ENCODE peak calls at places on chromosomes 7 and 10, in nine cellular contexts. Y, N, P, H, Q, J, R, A and U are unnamed samples. For H3K27me3, the result is how much of the 10 kb centered on the place peaks cover.

GRCh38 chr10:128069351-128070051 is 56.7 kb downstream of the MKI67 start:
- DNase-seq in H (peak), J (no peak), N (peak), A (peak), R (peak), P (peak), Q (peak), Y (peak), U (peak)

GRCh38 chr7:40937879-40938278 is 765.0 kb downstream of the INHBA start:
- DNase-seq in P (no peak), R (no peak), Q (no peak), Y (no peak), A (no peak), J (no peak), N (no peak), H (no peak), U (no peak)

GRCh38 chr7:107715531-107715930 is 28.4 kb upstream of the CBLL1 start:
- DNase-seq in P (no peak), A (no peak), Y (no peak), J (no peak), H (no peak), N (no peak), Q (no peak), R (no peak), U (no peak)

GRCh38 chr10:119620241-119620753 is 23.5 kb upstream of the TIAL1 start:
- DNase-seq in A (no peak), Q (no peak), P (no peak), R (peak), N (no peak), J (no peak), H (no peak), Y (no peak), U (no peak)

GRCh38 chr7:41187322-41187721 is 515.6 kb downstream of the INHBA start:
- DNase-seq in Y (no peak), A (no peak), P (no peak), R (no peak), H (no peak), J (no peak), N (no peak), Q (no peak), U (no peak)

GRCh38 chr10:27225642-27226257 is 14.8 kb downstream of the ACBD5 start:
- DNase-seq in Q (no peak), P (no peak), N (no peak), A (no peak), H (no peak), J (no peak), Y (no peak), R (no peak), U (no peak)

GRCh38 chr10:98555011-98555619 is 108.4 kb upstream of the HPS1 start:
- DNase-seq in Q (no peak), H (no peak), N (no peak), J (no peak), A (no peak), R (no peak), P (no peak), Y (no peak), U (no peak)

GRCh38 chr7:114856625-114857024 is 65.3 kb upstream of the MDFIC start:
- DNase-seq in Y (no peak), Q (no peak), H (no peak), R (no peak), J (no peak), P (no peak), N (no peak), A (no peak), U (no peak)

GRCh38 chr10:109679478-109679877 is 243.8 kb downstream of the XPNPEP1 start:
- DNase-seq in A (no peak), H (no peak), P (no peak), Y (no peak), Q (no peak), N (no peak), J (no peak), R (no peak), U (no peak)

GRCh38 chr10:22427101-22427500 is 81.8 kb downstream of the SPAG6 start:
- DNase-seq in Y (peak), H (peak), A (no peak), P (no peak), J (no peak), R (no peak), Q (peak), N (no peak), U (no peak)

GRCh38 chr10:116421815-116422214 is 5.8 kb upstream of the PNLIPRP3 start:
- DNase-seq in N (no peak), R (no peak), J (no peak), H (no peak), A (no peak), Q (no peak), Y (no peak), P (no peak), U (no peak)

GRCh38 chr7:144622751-144623150 is 213.1 kb downstream of the TPK1 start:
- DNase-seq in P (no peak), J (no peak), R (no peak), Y (no peak), A (no peak), H (no peak), Q (no peak), N (no peak), U (no peak)

GRCh38 chr10:8444630-8445029 is 390.1 kb downstream of the GATA3 start:
- DNase-seq in P (no peak), A (no peak), H (no peak), R (no peak), Y (no peak), Q (no peak), J (no peak), N (no peak), U (no peak)

GRCh38 chr7:130734525-130735272 is 692 bp upstream of the KLF14 start:
- DNase-seq in J (no peak), A (no peak), Q (no peak), Y (no peak), H (no peak), R (no peak), N (no peak), P (no peak), U (no peak)

GRCh38 chr10:109987413-109987812 is 20.4 kb upstream of the ADD3 start:
- DNase-seq in J (no peak), Y (no peak), R (no peak), A (no peak), Q (no peak), N (no peak), H (no peak), P (no peak), U (no peak)

GRCh38 chr10:29702288-29703164 is 67.8 kb upstream of the SVIL start:
- DNase-seq in N (no peak), J (no peak), A (no peak), R (no peak), Y (no peak), H (no peak), Q (no peak), P (no peak), U (no peak)

GRCh38 chr10:113709221-113709838 is 29.6 kb downstream of the CASP7 start:
- DNase-seq in N (no peak), P (no peak), H (peak), Y (peak), J (no peak), Q (no peak), A (no peak), R (no peak), U (no peak)

DNA sequence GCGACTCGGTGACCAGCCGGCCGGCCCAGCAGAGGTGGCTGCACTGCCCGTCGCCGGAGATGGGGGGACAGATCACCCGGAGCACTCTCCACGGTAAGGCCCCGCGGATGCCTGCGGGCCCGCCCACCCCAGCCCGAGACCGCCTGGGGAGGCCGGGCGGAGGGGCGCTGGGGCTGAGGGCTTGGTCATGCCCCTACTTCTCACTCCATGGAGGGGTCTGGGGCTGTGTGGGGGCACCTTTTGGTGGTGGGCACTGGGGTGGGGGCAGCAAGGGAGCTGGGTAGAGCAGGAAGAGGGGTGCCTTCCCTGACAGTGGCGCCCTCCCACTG is 61.8 kb downstream of the NEURL1 start:
- DNase-seq in R (no peak), J (no peak), N (no peak), H (no peak), Y (no peak), P (no peak), Q (no peak), A (no peak), U (no peak)
- H3K27me3 ChIP-seq in R (under half), J (under half), N (under half), H (under half), Y (under half), P (under half), Q (under half), A (under half), U (under half)

GRCh38 chr10:122331615-122332446 is 42.7 kb upstream of the PLEKHA1 start:
- DNase-seq in J (no peak), A (no peak), R (no peak), P (no peak), N (no peak), Q (no peak), H (no peak), Y (no peak), U (no peak)
- TF ChIP-seq POLR2A in J (no peak), A (no peak), R (no peak), P (no peak), N (no peak), Q (no peak), H (no peak), Y (no peak), U (peak)

DNA sequence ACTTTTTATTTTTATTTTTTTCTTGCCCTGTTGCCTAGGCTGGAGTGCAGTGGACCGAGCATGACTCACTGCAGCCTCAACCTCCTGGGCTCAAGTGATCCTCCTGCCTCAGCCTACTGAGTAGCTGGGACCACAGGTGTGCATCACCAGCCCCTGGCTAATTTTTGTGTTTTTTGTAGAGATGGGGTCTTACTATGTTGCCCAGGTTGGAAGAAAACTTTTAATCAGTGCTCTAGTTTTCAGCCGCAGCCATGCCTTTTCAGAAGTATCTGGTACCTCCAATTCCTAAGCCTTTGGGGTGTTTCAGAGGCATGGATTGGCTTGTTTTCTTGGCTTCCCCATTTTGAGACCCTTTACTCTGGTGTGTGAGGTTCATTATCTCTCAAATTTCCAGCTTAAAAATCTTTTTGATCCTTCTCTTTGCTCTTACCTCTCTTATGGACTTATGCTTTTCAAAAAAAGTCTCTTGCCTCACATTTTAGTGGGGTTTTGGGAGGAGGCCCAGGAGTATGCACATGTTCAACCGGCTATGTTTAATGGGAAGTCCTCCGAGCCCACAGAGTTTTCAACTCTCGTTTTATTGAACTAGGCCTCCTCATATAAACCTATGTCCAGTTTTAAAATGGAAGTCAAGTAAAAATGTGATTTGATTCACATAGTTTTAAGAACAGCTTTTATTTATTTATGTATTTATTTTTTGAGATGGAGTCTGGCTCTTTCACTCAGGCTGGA is 75.2 kb upstream of the KDM7A start:
- DNase-seq in Q (no peak), J (no peak), A (no peak), N (no peak), P (no peak), R (no peak), H (no peak), Y (no peak), U (no peak)
- H3K27ac ChIP-seq in Q (no peak), J (no peak), A (no peak), N (no peak), P (no peak), R (peak), H (peak), Y (no peak), U (peak)

DNA sequence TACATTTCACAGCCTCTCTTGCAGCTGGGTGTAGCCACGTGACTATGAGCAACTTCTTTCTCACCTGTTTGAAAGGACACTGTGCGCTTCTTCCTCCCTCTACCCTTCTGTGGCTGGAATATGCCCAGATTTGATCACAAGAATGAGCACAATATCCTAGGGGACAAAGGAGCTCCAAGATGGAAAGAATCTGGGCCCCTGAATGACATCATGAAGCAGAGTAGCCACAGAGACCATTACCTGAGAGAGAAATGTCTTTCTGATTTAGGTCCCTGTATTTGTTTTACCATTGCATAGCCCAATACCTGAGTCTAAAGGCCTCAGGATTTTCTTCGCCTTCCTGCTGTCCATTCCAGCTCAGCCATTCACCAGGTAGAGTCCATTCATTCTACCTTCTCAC is 15.4 kb downstream of the ZNF503 start:
- DNase-seq in N (no peak), Q (no peak), H (no peak), R (no peak), A (no peak), J (no peak), P (no peak), Y (no peak), U (no peak)
- H3K27me3 ChIP-seq in N (under half), Q (under half), H (under half), R (under half), A (under half), J (under half), P (under half), Y (under half), U (under half)

DNA sequence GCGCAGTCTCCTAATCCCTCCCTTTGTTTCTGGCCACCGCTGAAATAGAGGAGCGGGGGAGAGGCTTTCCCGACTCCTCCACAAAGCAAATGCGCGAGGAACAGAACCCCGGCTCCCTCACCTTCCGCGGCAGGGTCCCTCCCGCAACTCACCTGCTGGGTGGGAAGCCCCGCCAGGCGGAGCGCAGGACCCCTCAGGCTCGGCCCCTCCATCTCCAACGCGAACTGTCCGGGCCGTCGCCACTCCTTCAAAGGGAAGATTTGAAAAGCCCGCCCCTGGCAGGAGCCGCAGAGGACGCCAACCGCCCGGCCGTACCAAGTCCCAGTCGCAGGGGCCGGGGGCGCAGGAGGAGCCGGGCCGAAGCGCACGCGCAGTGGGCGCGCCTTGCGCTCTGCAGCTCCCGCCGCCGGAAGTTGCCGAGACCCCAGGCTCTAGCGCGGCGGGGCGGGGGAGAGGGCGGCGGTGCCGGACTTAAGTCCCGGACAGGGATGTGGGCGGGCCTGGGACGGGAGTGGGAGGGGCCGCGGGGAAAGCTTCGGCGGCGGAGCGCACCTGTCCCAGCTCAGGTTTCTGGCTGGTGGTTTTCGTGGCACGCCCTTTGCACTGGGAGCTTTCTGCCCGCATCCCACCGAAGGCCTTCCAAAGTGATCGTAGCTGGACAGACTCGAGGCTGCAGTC is at the start of gene RTKN2:
- DNase-seq in H (peak), N (peak), Q (peak), J (peak), A (peak), P (peak), R (peak), Y (peak), U (peak)
- TF ChIP-seq POLR2A in H (no peak), N (no peak), Q (peak), J (no peak), A (no peak), P (no peak), R (no peak), Y (peak), U (peak)

GRCh38 chr10:70233109-70233938 is at the start of gene PPA1:
- DNase-seq in Y (peak), Q (peak), J (peak), H (peak), P (peak), R (peak), A (peak), N (peak), U (peak)
- H3K27ac ChIP-seq in Y (peak), Q (peak), J (peak), H (peak), P (peak), R (peak), A (peak), N (peak), U (peak)

DNA sequence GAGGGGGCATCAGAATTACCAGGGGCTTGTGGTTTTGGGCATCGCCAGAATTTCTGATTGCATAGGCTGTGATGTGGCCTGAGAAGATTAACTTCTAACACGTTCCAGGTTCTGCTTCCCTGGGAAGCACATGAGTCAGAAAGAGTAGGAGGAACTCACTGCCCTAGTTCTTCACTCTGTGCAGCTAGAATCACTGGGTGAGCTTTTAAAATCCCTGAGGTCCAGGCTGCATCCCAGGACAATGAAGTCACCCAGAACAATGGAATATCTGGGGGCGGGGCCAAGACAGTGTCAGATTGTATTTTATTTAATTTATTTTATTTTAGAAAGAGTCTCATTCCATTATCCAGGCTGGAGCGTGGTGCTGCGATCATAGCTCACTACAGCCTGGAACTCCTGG is 636.5 kb downstream of the CALN1 start:
- DNase-seq in P (no peak), H (no peak), Q (no peak), J (no peak), N (no peak), Y (no peak), R (no peak), A (no peak), U (no peak)
- H3K27me3 ChIP-seq in P (under half), H (under half), Q (under half), J (under half), N (under half), Y (under half), R (under half), A (under half), U (under half)

GRCh38 chr7:21427861-21428641 is at the start of gene SP4:
- DNase-seq in P (peak), N (peak), A (peak), H (peak), Q (peak), R (peak), J (peak), Y (peak), U (peak)
- TF ChIP-seq POLR2A in P (no peak), N (no peak), A (no peak), H (peak), Q (peak), R (peak), J (no peak), Y (peak), U (peak)